ENCODE peak calls at places on chromosomes 3 and 15, in six cellular contexts. B is K562, Y is HepG2, L is GM12878, U is HCT116, T is SK-N-SH. I is an unnamed sample.

GRCh38 chr15:35088329-35088728 is 3.2 kb upstream of the NANOGP8 start:
- DNase-seq in L (no peak), T (no peak), Y (no peak), B (no peak), U (no peak), I (no peak)

GRCh38 chr3:11273945-11274344 is 1.7 kb downstream of the ATG7 start:
- DNase-seq in U (no peak), B (no peak), T (no peak), L (no peak), Y (no peak), I (no peak)

GRCh38 chr3:195080571-195081141 is 190.3 kb downstream of the XXYLT1 start:
- DNase-seq in T (no peak), U (no peak), B (no peak), Y (peak), L (no peak), I (no peak)

GRCh38 chr3:60448668-60449067 is 802.6 kb downstream of the FHIT start:
- DNase-seq in Y (no peak), T (no peak), B (no peak), U (no peak), L (no peak), I (no peak)

GRCh38 chr3:168342946-168343856 is 247.5 kb upstream of the GOLIM4 start:
- DNase-seq in U (no peak), Y (no peak), L (no peak), B (no peak), T (no peak), I (no peak)

GRCh38 chr3:181302960-181303359 is 313.4 kb upstream of the DNAJC19 start:
- DNase-seq in L (no peak), Y (no peak), B (no peak), T (no peak), U (no peak), I (no peak)

GRCh38 chr3:157376596-157377300 is 59.9 kb upstream of the PTX3 start:
- DNase-seq in U (no peak), T (no peak), Y (no peak), B (no peak), L (no peak), I (no peak)

GRCh38 chr3:125051715-125052581 is 3.8 kb downstream of the HEG1 start:
- DNase-seq in Y (no peak), L (peak), U (no peak), T (no peak), B (no peak), I (peak)

GRCh38 chr3:114155370-114155821 is 23.5 kb downstream of the DRD3 start:
- DNase-seq in T (peak), L (no peak), U (peak), B (peak), Y (peak), I (peak)

GRCh38 chr3:69218079-69218478 is 95.7 kb upstream of the LMOD3 start:
- DNase-seq in U (no peak), T (no peak), B (no peak), Y (no peak), L (no peak), I (no peak)

GRCh38 chr3:154931484-154931883 is 148.6 kb upstream of the MME start:
- DNase-seq in B (no peak), Y (no peak), L (no peak), U (no peak), T (no peak), I (no peak)

GRCh38 chr3:81684739-81685395 is 76.6 kb downstream of the GBE1 start:
- DNase-seq in L (no peak), T (no peak), U (no peak), B (peak), Y (peak), I (no peak)

GRCh38 chr3:123652346-123652984 is 67.6 kb upstream of the HACD2 start:
- DNase-seq in L (no peak), B (peak), Y (peak), T (peak), U (peak), I (peak)

GRCh38 chr3:76310661-76311060 is 525.3 kb upstream of the ZNF717 start:
- DNase-seq in T (no peak), U (no peak), B (no peak), Y (no peak), L (no peak), I (no peak)

GRCh38 chr3:94082412-94082937 is 19.6 kb downstream of the NSUN3 start:
- DNase-seq in Y (no peak), U (no peak), T (no peak), L (no peak), B (no peak), I (no peak)

DNA sequence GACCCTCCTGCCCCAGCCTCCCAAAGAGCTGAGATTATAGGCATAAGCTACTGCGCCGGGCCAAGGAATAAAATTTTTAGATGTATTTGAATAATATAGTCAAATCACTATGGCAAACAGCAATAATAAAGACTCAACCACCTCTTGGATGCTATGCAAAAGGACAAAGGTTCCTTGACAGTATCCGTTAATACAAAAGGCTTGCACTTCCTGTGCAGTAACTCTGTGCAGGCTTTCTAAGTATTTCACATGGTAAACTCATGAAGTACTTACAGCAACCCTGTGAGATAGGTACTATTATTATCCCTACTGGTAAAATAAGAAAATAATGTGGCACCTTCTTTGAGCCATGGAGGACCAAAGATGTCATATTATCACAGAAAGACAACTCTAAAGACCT is 86.8 kb downstream of the SHQ1 start:
- DNase-seq in Y (no peak), T (no peak), L (no peak), B (no peak), U (no peak), I (peak)
- H3K4me2 ChIP-seq in Y (no peak), T (no peak), L (no peak), B (no peak), U (no peak), I (no peak)

GRCh38 chr3:73546961-73547360 is 77.8 kb downstream of the PDZRN3 start:
- DNase-seq in L (no peak), Y (no peak), U (no peak), B (no peak), T (no peak), I (no peak)
- H2AFZ ChIP-seq in L (no peak), Y (no peak), U (no peak), B (no peak), T (no peak), I (no peak)

DNA sequence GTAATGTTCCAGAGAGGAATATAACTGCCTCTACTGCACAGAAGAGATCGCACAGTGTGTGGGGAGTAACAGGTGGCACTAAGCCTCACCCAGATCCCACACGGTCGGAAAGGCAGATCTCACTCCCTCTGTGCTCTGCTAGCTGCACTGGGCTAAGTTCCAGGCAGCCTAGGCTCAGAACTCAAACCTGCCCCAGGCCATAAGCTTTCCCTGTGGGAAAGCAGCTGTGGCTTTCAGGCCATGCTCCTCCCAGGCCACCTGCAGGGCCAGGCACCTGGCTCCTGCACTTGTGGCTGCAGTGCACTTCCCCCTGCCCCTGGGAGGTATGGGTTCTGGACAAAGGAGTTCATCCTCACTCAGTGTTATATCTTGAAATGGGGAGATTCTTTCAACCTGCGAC is 27.5 kb downstream of the PCCB start:
- DNase-seq in Y (no peak), U (no peak), L (no peak), T (no peak), B (no peak), I (no peak)
- TF ChIP-seq MAX in Y (no peak), U (no peak), L (no peak), T (no peak), B (no peak), I (no peak)

GRCh38 chr3:189286188-189286587 is 114.4 kb downstream of the TPRG1 start:
- DNase-seq in Y (no peak), U (no peak), T (no peak), L (no peak), B (no peak), I (no peak)
- H3K4me2 ChIP-seq in Y (no peak), U (no peak), T (no peak), L (peak), B (no peak), I (no peak)

GRCh38 chr3:83230376-83230775 is 1468.9 kb upstream of the GBE1 start:
- DNase-seq in U (no peak), B (no peak), L (no peak), Y (no peak), T (no peak), I (no peak)
- H2AFZ ChIP-seq in U (no peak), B (no peak), L (no peak), Y (no peak), T (no peak), I (no peak)